ENCODE peak calls at places on chromosomes 13 and 19, in eight cellular contexts. I is NCI-H1105 treated with DMSO at 0.1 percent for 48 hours; V is effector CD4-positive, alpha-beta T cell; U is stimulated activated CD4-positive, alpha-beta T cell treated with anti-CD3 and anti-CD28 coated beads, Interleukin-2, amount 100 ng/mL, for 48 hours; J is AG09319; K is AG08395; C is activated CD4-positive, CD25-positive, alpha-beta regulatory T cell treated with anti-CD3 and anti-CD28 coated beads, Interleukin-2, amount 50 U/mL, for 16 hours; Q is activated CD4-positive, alpha-beta memory T cell treated with anti-CD3 and anti-CD28 coated beads for 36 hours. N is an unnamed sample.

GRCh38 chr13:56187331-56187730 is 953.4 kb upstream of the PRR20A start:
- DNase-seq in I (no peak), C (no peak), K (no peak), Q (no peak), J (no peak), V (no peak), U (no peak), N (no peak)

GRCh38 chr19:34448191-34448590 is 20.0 kb downstream of the UBA2 start:
- DNase-seq in U (no peak), J (no peak), I (no peak), Q (no peak), C (no peak), V (no peak), K (no peak), N (no peak)

GRCh38 chr19:14798760-14799159 is 20.4 kb upstream of the ADGRE2 start:
- DNase-seq in C (no peak), V (no peak), U (no peak), I (no peak), Q (no peak), J (no peak), K (no peak), N (no peak)

GRCh38 chr13:114099191-114099590 is 33.2 kb downstream of the RASA3 start:
- DNase-seq in C (no peak), U (no peak), K (peak; percentile 96), I (no peak), J (peak; percentile 65), V (no peak), Q (peak; percentile 39), N (no peak)

GRCh38 chr13:27793377-27794074 is 1.2 kb downstream of the GSX1 start:
- DNase-seq in V (no peak), U (no peak), Q (no peak), C (no peak), I (peak; percentile 29), K (no peak), J (no peak), N (no peak)

GRCh38 chr13:45242070-45242469 is 41.2 kb upstream of the KCTD4 start:
- DNase-seq in V (no peak), J (no peak), Q (no peak), I (peak; percentile 5), K (peak; percentile 58), C (no peak), U (no peak), N (no peak)

GRCh38 chr19:47651691-47652090 is 42.8 kb downstream of the BICRA start:
- DNase-seq in K (no peak), I (no peak), U (no peak), J (no peak), Q (no peak), V (no peak), C (no peak), N (no peak)

GRCh38 chr13:78131811-78132210 is 213.2 kb upstream of the EDNRB start:
- DNase-seq in C (no peak), V (no peak), I (no peak), U (no peak), K (peak; percentile 9), Q (no peak), J (no peak), N (no peak)

GRCh38 chr13:98842858-98843481 is 90.5 kb upstream of the SLC15A1 start:
- DNase-seq in V (peak; percentile 45), I (peak; percentile 63), K (peak; percentile 79), U (peak; percentile 62), C (peak; percentile 20), J (peak; percentile 57), Q (peak; percentile 79), N (peak; percentile 28)

GRCh38 chr13:80436571-80437169 is 95.7 kb upstream of the SPRY2 start:
- DNase-seq in U (no peak), V (no peak), J (peak; percentile 2), K (no peak), I (no peak), C (no peak), Q (no peak), N (no peak)

GRCh38 chr19:18520848-18521691 is 800 bp downstream of the ELL start:
- DNase-seq in V (peak; percentile 16), K (no peak), U (no peak), I (no peak), C (no peak), Q (peak; percentile 38), J (no peak), N (peak; percentile 21)

GRCh38 chr13:37209621-37210020 is 104.2 kb upstream of the CSNK1A1L start:
- DNase-seq in K (peak; percentile 37), U (no peak), C (no peak), V (no peak), J (no peak), I (no peak), Q (no peak), N (no peak)

GRCh38 chr13:50993908-50994307 is 84.3 kb downstream of the RNASEH2B start:
- DNase-seq in J (no peak), U (no peak), V (no peak), K (peak; percentile 56), Q (no peak), I (no peak), C (no peak), N (no peak)

GRCh38 chr19:16258440-16258903 is 60.8 kb downstream of the AP1M1 start:
- DNase-seq in Q (no peak), J (no peak), C (no peak), V (no peak), U (no peak), K (no peak), I (no peak), N (no peak)

GRCh38 chr19:39409207-39409885 is 2.7 kb downstream of the ZFP36 start:
- DNase-seq in C (peak; percentile 73), J (no peak), I (peak; percentile 96), V (peak; percentile 89), K (peak; percentile 56), Q (peak; percentile 91), U (peak; percentile 64), N (peak; percentile 86)

GRCh38 chr19:8206147-8207087 is 2.8 kb upstream of the CERS4 start:
- DNase-seq in U (no peak), I (peak; percentile 75), C (no peak), V (no peak), K (no peak), J (no peak), Q (no peak), N (no peak)

GRCh38 chr19:35657904-35658700 is 8.2 kb upstream of the UPK1A start:
- DNase-seq in J (no peak), U (no peak), C (no peak), V (no peak), K (no peak), Q (no peak), I (no peak), N (no peak)

GRCh38 chr19:45682908-45683307 is 8.8 kb downstream of the SNRPD2 start:
- DNase-seq in K (no peak), J (no peak), V (no peak), I (no peak), U (no peak), Q (no peak), C (no peak), N (no peak)

N was measured in central memory CD4-positive, alpha-beta T cell.